ENCODE peak calls at places on chromosomes 16 and 17, in six cellular contexts. One of them, this sample, is unnamed. For H3K4me1 and H3K36me3, the result is how much of the 10 kb centered on the place peaks cover.

GRCh38 chr16:59573528-59574271 is 839.6 kb upstream of the GOT2 start:
- DNase-seq in IMR-90: peak
- DNase-seq in fibroblast of lung: peak
- DNase-seq in pancreas: no peak
- DNase-seq in tibial nerve: no peak
- DNase-seq in stomach: no peak
- DNase-seq in this sample: no peak

GRCh38 chr16:86676216-86676800 is 98.0 kb downstream of the FOXL1 start:
- DNase-seq in IMR-90: peak
- DNase-seq in fibroblast of lung: peak
- DNase-seq in pancreas: no peak
- DNase-seq in tibial nerve: no peak
- DNase-seq in stomach: no peak
- DNase-seq in this sample: no peak

GRCh38 chr16:56589141-56590039 is at the start of gene MT3:
- DNase-seq in IMR-90: no peak
- DNase-seq in fibroblast of lung: no peak
- DNase-seq in pancreas: no peak
- DNase-seq in tibial nerve: no peak
- DNase-seq in stomach: no peak
- DNase-seq in this sample: no peak

GRCh38 chr16:30005341-30006094 is 5.3 kb downstream of the DOC2A start:
- DNase-seq in IMR-90: peak
- DNase-seq in fibroblast of lung: peak
- DNase-seq in pancreas: peak
- DNase-seq in tibial nerve: no peak
- DNase-seq in stomach: peak
- DNase-seq in this sample: peak

GRCh38 chr17:43830510-43831145 is 2.3 kb downstream of the MPP3 start:
- DNase-seq in IMR-90: no peak
- DNase-seq in fibroblast of lung: no peak
- DNase-seq in pancreas: no peak
- DNase-seq in tibial nerve: no peak
- DNase-seq in stomach: no peak
- DNase-seq in this sample: no peak

GRCh38 chr17:58527949-58528348 is 13.5 kb upstream of the MTMR4 start:
- DNase-seq in IMR-90: peak
- DNase-seq in fibroblast of lung: no peak
- DNase-seq in pancreas: no peak
- DNase-seq in tibial nerve: no peak
- DNase-seq in stomach: no peak
- DNase-seq in this sample: no peak

GRCh38 chr16:88803264-88803987 is at the start of gene CDT1:
- DNase-seq in IMR-90: peak
- DNase-seq in fibroblast of lung: peak
- DNase-seq in pancreas: peak
- DNase-seq in tibial nerve: peak
- DNase-seq in stomach: peak
- DNase-seq in this sample: peak

GRCh38 chr17:79944821-79945391 is 90.8 kb downstream of the TBC1D16 start:
- DNase-seq in IMR-90: no peak
- DNase-seq in fibroblast of lung: no peak
- DNase-seq in pancreas: no peak
- DNase-seq in tibial nerve: no peak
- DNase-seq in stomach: no peak
- DNase-seq in this sample: peak

GRCh38 chr16:78150233-78150632 is 50.8 kb downstream of the WWOX start:
- DNase-seq in IMR-90: no peak
- DNase-seq in fibroblast of lung: no peak
- DNase-seq in pancreas: no peak
- DNase-seq in tibial nerve: no peak
- DNase-seq in stomach: no peak
- DNase-seq in this sample: no peak

GRCh38 chr17:71023631-71024030 is 854.3 kb downstream of the KCNJ2 start:
- DNase-seq in IMR-90: no peak
- DNase-seq in fibroblast of lung: peak
- DNase-seq in pancreas: no peak
- DNase-seq in tibial nerve: no peak
- DNase-seq in stomach: no peak
- DNase-seq in this sample: no peak

GRCh38 chr17:8041249-8041928 is 2.5 kb downstream of the ALOX15B start:
- DNase-seq in IMR-90: peak
- DNase-seq in fibroblast of lung: peak
- DNase-seq in pancreas: no peak
- DNase-seq in tibial nerve: no peak
- DNase-seq in stomach: peak
- DNase-seq in this sample: no peak

GRCh38 chr16:70800306-70800705 is 652 bp downstream of the VAC14 start:
- DNase-seq in IMR-90: no peak
- DNase-seq in fibroblast of lung: no peak
- DNase-seq in pancreas: no peak
- DNase-seq in tibial nerve: no peak
- DNase-seq in stomach: no peak
- DNase-seq in this sample: no peak

GRCh38 chr17:45314761-45315549 is 1.9 kb downstream of the MAP3K14 start:
- DNase-seq in IMR-90: peak
- DNase-seq in fibroblast of lung: no peak
- DNase-seq in pancreas: no peak
- DNase-seq in tibial nerve: no peak
- DNase-seq in stomach: no peak
- DNase-seq in this sample: no peak

GRCh38 chr17:19329136-19329535 is 33.4 kb downstream of the B9D1 start:
- DNase-seq in IMR-90: no peak
- DNase-seq in fibroblast of lung: no peak
- DNase-seq in pancreas: no peak
- DNase-seq in tibial nerve: no peak
- DNase-seq in stomach: no peak
- DNase-seq in this sample: no peak

GRCh38 chr16:51994597-51994996 is 552.3 kb downstream of the TOX3 start:
- DNase-seq in IMR-90: no peak
- DNase-seq in fibroblast of lung: no peak
- DNase-seq in pancreas: peak
- DNase-seq in tibial nerve: no peak
- DNase-seq in stomach: peak
- DNase-seq in this sample: no peak

DNA sequence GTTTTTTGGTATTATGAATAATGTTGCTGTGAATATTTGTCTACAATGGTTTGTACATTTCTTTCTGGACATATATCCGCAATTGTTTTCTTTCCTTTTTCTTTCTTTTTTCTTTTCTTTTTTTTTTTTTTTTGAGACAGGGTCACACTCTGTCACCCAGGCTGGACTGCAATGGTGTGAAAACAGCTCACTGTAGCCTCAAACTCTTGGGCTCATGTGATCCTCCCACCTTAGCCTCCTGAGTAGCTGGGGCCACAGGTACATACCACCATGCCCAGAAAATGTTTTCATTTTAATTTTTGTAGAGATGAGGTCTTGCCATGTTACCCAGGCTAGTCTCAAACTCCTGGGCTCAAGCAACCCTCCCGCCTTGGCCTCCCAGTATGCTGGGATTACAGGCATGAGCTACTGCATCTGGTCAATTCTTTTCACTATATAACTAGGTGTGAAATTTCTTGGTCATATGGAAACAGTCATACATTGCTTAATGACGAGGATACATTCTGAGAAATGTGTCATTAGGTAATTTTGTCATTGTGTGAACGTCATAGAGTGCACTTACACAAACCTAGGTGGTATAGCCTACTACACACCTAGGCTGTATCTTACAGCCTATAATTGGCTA is 15.2 kb downstream of the IL21R start:
- DNase-seq in IMR-90: no peak
- DNase-seq in fibroblast of lung: no peak
- DNase-seq in pancreas: no peak
- DNase-seq in tibial nerve: no peak
- DNase-seq in stomach: no peak
- DNase-seq in this sample: no peak
- TF ChIP-seq CTCF in IMR-90: no peak
- TF ChIP-seq CTCF in fibroblast of lung: no peak
- TF ChIP-seq CTCF in pancreas: no peak
- TF ChIP-seq CTCF in tibial nerve: no peak
- TF ChIP-seq CTCF in stomach: no peak
- TF ChIP-seq CTCF in this sample: no peak

GRCh38 chr17:862584-862983 is 80.4 kb downstream of the MRM3 start:
- DNase-seq in IMR-90: no peak
- DNase-seq in fibroblast of lung: no peak
- DNase-seq in pancreas: no peak
- DNase-seq in tibial nerve: no peak
- DNase-seq in stomach: no peak
- DNase-seq in this sample: no peak

GRCh38 chr17:861364-861763 is 79.2 kb downstream of the MRM3 start:
- DNase-seq in IMR-90: no peak
- DNase-seq in fibroblast of lung: no peak
- DNase-seq in pancreas: no peak
- DNase-seq in tibial nerve: no peak
- DNase-seq in stomach: no peak
- DNase-seq in this sample: no peak

GRCh38 chr17:864315-864714 is 82.2 kb downstream of the MRM3 start:
- DNase-seq in IMR-90: no peak
- DNase-seq in fibroblast of lung: no peak
- DNase-seq in pancreas: no peak
- DNase-seq in tibial nerve: no peak
- DNase-seq in stomach: no peak
- DNase-seq in this sample: no peak

GRCh38 chr17:866568-867087 is 84.5 kb downstream of the MRM3 start:
- DNase-seq in IMR-90: no peak
- DNase-seq in fibroblast of lung: no peak
- DNase-seq in pancreas: no peak
- DNase-seq in tibial nerve: no peak
- DNase-seq in stomach: peak
- DNase-seq in this sample: no peak

GRCh38 chr17:863880-864279 is 81.7 kb downstream of the MRM3 start:
- DNase-seq in IMR-90: no peak
- DNase-seq in fibroblast of lung: no peak
- DNase-seq in pancreas: no peak
- DNase-seq in tibial nerve: no peak
- DNase-seq in stomach: no peak
- DNase-seq in this sample: no peak
- H3K4me1 ChIP-seq in IMR-90: under half
- H3K4me1 ChIP-seq in fibroblast of lung: under half
- H3K4me1 ChIP-seq in pancreas: under half
- H3K4me1 ChIP-seq in tibial nerve: under half
- H3K4me1 ChIP-seq in stomach: under half
- H3K4me1 ChIP-seq in this sample: under half

GRCh38 chr17:55496094-55496881 is 15.0 kb downstream of the SMIM36 start:
- DNase-seq in IMR-90: peak
- DNase-seq in fibroblast of lung: peak
- DNase-seq in pancreas: no peak
- DNase-seq in tibial nerve: no peak
- DNase-seq in stomach: no peak
- DNase-seq in this sample: peak

GRCh38 chr17:55487727-55488436 is 23.4 kb downstream of the SMIM36 start:
- DNase-seq in IMR-90: no peak
- DNase-seq in fibroblast of lung: peak
- DNase-seq in pancreas: no peak
- DNase-seq in tibial nerve: no peak
- DNase-seq in stomach: no peak
- DNase-seq in this sample: no peak

GRCh38 chr17:55495239-55495638 is 16.0 kb downstream of the SMIM36 start:
- DNase-seq in IMR-90: no peak
- DNase-seq in fibroblast of lung: no peak
- DNase-seq in pancreas: no peak
- DNase-seq in tibial nerve: no peak
- DNase-seq in stomach: no peak
- DNase-seq in this sample: no peak

GRCh38 chr17:55492951-55493350 is 18.3 kb downstream of the SMIM36 start:
- DNase-seq in IMR-90: no peak
- DNase-seq in fibroblast of lung: no peak
- DNase-seq in pancreas: no peak
- DNase-seq in tibial nerve: no peak
- DNase-seq in stomach: no peak
- DNase-seq in this sample: no peak
- H3K36me3 ChIP-seq in IMR-90: under half
- H3K36me3 ChIP-seq in fibroblast of lung: under half
- H3K36me3 ChIP-seq in pancreas: under half
- H3K36me3 ChIP-seq in tibial nerve: under half
- H3K36me3 ChIP-seq in stomach: under half
- H3K36me3 ChIP-seq in this sample: under half

GRCh38 chr16:2963611-2964415 is at the start of gene KREMEN2:
- DNase-seq in IMR-90: no peak
- DNase-seq in fibroblast of lung: no peak
- DNase-seq in pancreas: peak
- DNase-seq in tibial nerve: no peak
- DNase-seq in stomach: no peak
- DNase-seq in this sample: peak
- TF ChIP-seq CTCF in IMR-90: no peak
- TF ChIP-seq CTCF in fibroblast of lung: no peak
- TF ChIP-seq CTCF in pancreas: no peak
- TF ChIP-seq CTCF in tibial nerve: no peak
- TF ChIP-seq CTCF in stomach: no peak
- TF ChIP-seq CTCF in this sample: no peak

GRCh38 chr16:19415461-19415860 is 2.2 kb upstream of the TMC5 start:
- DNase-seq in IMR-90: no peak
- DNase-seq in fibroblast of lung: no peak
- DNase-seq in pancreas: peak
- DNase-seq in tibial nerve: no peak
- DNase-seq in stomach: peak
- DNase-seq in this sample: no peak

GRCh38 chr16:19415918-19416317 is 1.8 kb upstream of the TMC5 start:
- DNase-seq in IMR-90: no peak
- DNase-seq in fibroblast of lung: no peak
- DNase-seq in pancreas: no peak
- DNase-seq in tibial nerve: no peak
- DNase-seq in stomach: no peak
- DNase-seq in this sample: no peak

GRCh38 chr16:19418200-19418599 is 517 bp downstream of the TMC5 start:
- DNase-seq in IMR-90: no peak
- DNase-seq in fibroblast of lung: no peak
- DNase-seq in pancreas: no peak
- DNase-seq in tibial nerve: no peak
- DNase-seq in stomach: no peak
- DNase-seq in this sample: no peak

GRCh38 chr16:19417640-19418039 is at the start of gene TMC5:
- DNase-seq in IMR-90: no peak
- DNase-seq in fibroblast of lung: no peak
- DNase-seq in pancreas: no peak
- DNase-seq in tibial nerve: no peak
- DNase-seq in stomach: peak
- DNase-seq in this sample: no peak

GRCh38 chr16:19419691-19420060 is 2.0 kb downstream of the TMC5 start:
- DNase-seq in IMR-90: peak
- DNase-seq in fibroblast of lung: peak
- DNase-seq in pancreas: no peak
- DNase-seq in tibial nerve: no peak
- DNase-seq in stomach: peak
- DNase-seq in this sample: no peak
- H3K4me1 ChIP-seq in IMR-90: under half
- H3K4me1 ChIP-seq in fibroblast of lung: under half
- H3K4me1 ChIP-seq in pancreas: under half
- H3K4me1 ChIP-seq in tibial nerve: under half
- H3K4me1 ChIP-seq in stomach: under half
- H3K4me1 ChIP-seq in this sample: under half

DNA sequence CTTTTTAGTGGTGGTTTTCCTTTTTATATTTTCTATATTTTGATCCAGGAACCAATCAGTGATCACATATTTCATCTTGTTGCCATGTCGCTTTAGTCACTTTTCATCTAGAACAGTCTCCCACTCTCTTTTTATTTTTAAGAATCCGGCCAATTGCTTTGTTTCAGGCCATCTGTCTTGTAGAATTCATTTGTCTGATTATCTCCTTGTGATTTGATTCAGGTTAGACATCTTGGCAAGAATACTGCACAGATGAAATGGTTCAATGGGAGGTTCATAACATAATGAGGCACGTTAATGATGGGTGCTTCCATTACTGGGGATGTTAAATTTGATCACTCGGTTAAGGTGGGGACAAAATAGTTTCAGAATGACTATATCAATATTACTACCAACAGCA is 49.1 kb downstream of the NUP88 start:
- DNase-seq in IMR-90: no peak
- DNase-seq in fibroblast of lung: no peak
- DNase-seq in pancreas: no peak
- DNase-seq in tibial nerve: no peak
- DNase-seq in stomach: no peak
- DNase-seq in this sample: no peak
- H3K36me3 ChIP-seq in IMR-90: under half
- H3K36me3 ChIP-seq in fibroblast of lung: under half
- H3K36me3 ChIP-seq in pancreas: under half
- H3K36me3 ChIP-seq in tibial nerve: half or more
- H3K36me3 ChIP-seq in stomach: half or more
- H3K36me3 ChIP-seq in this sample: under half

This sample was measured in Caco-2.